ENCODE peak calls at places on chromosomes 13 and 19, in seven cellular contexts. E is mucosa of gallbladder; L is activated CD8-positive, alpha-beta memory T cell treated with anti-CD3 and anti-CD28 coated beads for 1 hour; I is SK-N-SH; G is AG08396; A is mesothelial cell of epicardium; P is GF-D8. M is an unnamed sample.
A peak's percentile ranks its signal among the peaks of the same experiment; 100 is the strongest.

GRCh38 chr13:82245860-82246259 is 1636.4 kb downstream of the SLITRK1 start:
- DNase-seq in G (no peak), A (no peak), L (no peak), I (no peak), P (no peak), E (no peak), M (no peak)

GRCh38 chr19:48591021-48591420 is 15.5 kb upstream of the SPACA4 start:
- DNase-seq in A (no peak), I (no peak), L (no peak), E (no peak), P (no peak), G (no peak), M (no peak)

GRCh38 chr19:41928754-41929535 is 696 bp upstream of the ERFL start:
- DNase-seq in E (peak; percentile 45), P (peak; percentile 19), L (no peak), G (no peak), I (no peak), A (no peak), M (no peak)

GRCh38 chr19:3383121-3383722 is 16.8 kb downstream of the NFIC start:
- DNase-seq in E (peak; percentile 47), I (no peak), L (no peak), G (no peak), P (no peak), A (no peak), M (peak; percentile 67)

GRCh38 chr13:114055766-114056165 is 76.7 kb downstream of the RASA3 start:
- DNase-seq in I (no peak), L (no peak), P (no peak), E (no peak), A (no peak), G (no peak), M (no peak)

GRCh38 chr13:73158851-73159250 is 100.0 kb downstream of the KLF5 start:
- DNase-seq in A (no peak), I (no peak), E (no peak), L (no peak), G (no peak), P (no peak), M (no peak)

GRCh38 chr13:110421696-110422395 is 114.8 kb downstream of the COL4A2 start:
- DNase-seq in I (no peak), E (no peak), P (peak; percentile 96), L (no peak), A (no peak), G (no peak), M (no peak)

GRCh38 chr19:56566904-56567273 is 379 bp upstream of the ZNF470 start:
- DNase-seq in A (peak; percentile 23), E (peak; percentile 19), I (peak; percentile 68), P (no peak), L (no peak), G (peak; percentile 65), M (no peak)

GRCh38 chr19:39740395-39740794 is 2.6 kb upstream of the CLC start:
- DNase-seq in G (no peak), E (no peak), I (no peak), A (no peak), L (no peak), P (no peak), M (no peak)

GRCh38 chr13:23790591-23791170 is 98.5 kb downstream of the MIPEP start:
- DNase-seq in P (no peak), E (no peak), I (no peak), G (peak; percentile 54), L (no peak), A (no peak), M (no peak)

M was measured in ovary.